ENCODE peak calls at places on chromosomes 7 and 10, in seven cellular contexts. O is mesendoderm, N is IMR-90, R is neuronal stem cell, X is mesenchymal stem cell, K is H9, H is trophoblast cell. P is an unnamed sample.

GRCh38 chr10:22477365-22478287 is 132.3 kb downstream of the SPAG6 start:
- DNase-seq in O (peak), N (no peak), R (peak), X (no peak), K (peak), H (no peak), P (peak)

GRCh38 chr10:79244841-79245504 is 102.3 kb upstream of the PPIF start:
- DNase-seq in O (no peak), N (no peak), R (no peak), X (peak), K (no peak), H (no peak), P (no peak)

GRCh38 chr10:13858709-13859108 is 271.9 kb downstream of the PRPF18 start:
- DNase-seq in O (no peak), N (no peak), R (no peak), X (no peak), K (no peak), H (no peak), P (no peak)

GRCh38 chr10:109429956-109430760 is 493.2 kb downstream of the XPNPEP1 start:
- DNase-seq in O (no peak), N (peak), R (no peak), X (peak), K (no peak), H (no peak), P (no peak)

GRCh38 chr7:156764016-156764669 is 123.6 kb downstream of the RNF32 start:
- DNase-seq in O (peak), N (peak), R (no peak), X (peak), K (peak), H (peak), P (no peak)

GRCh38 chr7:137755846-137756685 is 90.7 kb downstream of the DGKI start:
- DNase-seq in O (peak), N (peak), R (no peak), X (no peak), K (no peak), H (no peak), P (no peak)

GRCh38 chr10:118564652-118565051 is 30.8 kb downstream of the PRLHR start:
- DNase-seq in O (peak), N (no peak), R (peak), X (no peak), K (peak), H (no peak), P (no peak)

GRCh38 chr10:85679696-85680095 is 686.9 kb downstream of the GRID1 start:
- DNase-seq in O (no peak), N (no peak), R (no peak), X (no peak), K (no peak), H (peak), P (no peak)

GRCh38 chr10:117462424-117462792 is 80.1 kb upstream of the EMX2 start:
- DNase-seq in O (peak), N (no peak), R (no peak), X (peak), K (peak), H (no peak), P (no peak)

GRCh38 chr7:92704858-92705257 is 114.7 kb upstream of the FAM133B start:
- DNase-seq in O (no peak), N (no peak), R (no peak), X (no peak), K (no peak), H (peak), P (no peak)

GRCh38 chr7:47233996-47234395 is 347.9 kb downstream of the TNS3 start:
- DNase-seq in O (no peak), N (no peak), R (no peak), X (no peak), K (no peak), H (no peak), P (no peak)

GRCh38 chr10:7767209-7767608 is 20.6 kb downstream of the KIN start:
- DNase-seq in O (no peak), N (peak), R (no peak), X (peak), K (no peak), H (no peak), P (no peak)

GRCh38 chr10:77387247-77387646 is 250.4 kb downstream of the KCNMA1 start:
- DNase-seq in O (no peak), N (no peak), R (no peak), X (no peak), K (no peak), H (no peak), P (no peak)

GRCh38 chr10:102735065-102735562 is 8.6 kb upstream of the WBP1L start:
- DNase-seq in O (peak), N (no peak), R (no peak), X (no peak), K (peak), H (no peak), P (no peak)

GRCh38 chr7:94145602-94146001 is 141.4 kb upstream of the BET1 start:
- DNase-seq in O (no peak), N (peak), R (no peak), X (peak), K (no peak), H (no peak), P (no peak)

GRCh38 chr7:30752979-30753378 is 1.0 kb downstream of the INMT start:
- DNase-seq in O (no peak), N (no peak), R (no peak), X (no peak), K (no peak), H (no peak), P (no peak)

GRCh38 chr7:94972296-94972695 is 64.9 kb downstream of the PPP1R9A start:
- DNase-seq in O (no peak), N (no peak), R (no peak), X (no peak), K (no peak), H (no peak), P (no peak)

GRCh38 chr7:32588657-32589056 is 93.4 kb downstream of the AVL9 start:
- DNase-seq in O (peak), N (peak), R (no peak), X (peak), K (no peak), H (peak), P (no peak)

GRCh38 chr10:34507217-34507616 is 307.9 kb downstream of the PARD3 start:
- DNase-seq in O (peak), N (no peak), R (peak), X (no peak), K (no peak), H (no peak), P (no peak)

GRCh38 chr7:141128931-141129330 is 55.1 kb downstream of the TMEM178B start:
- DNase-seq in O (no peak), N (no peak), R (no peak), X (no peak), K (no peak), H (no peak), P (no peak)

GRCh38 chr7:141118809-141119586 is 45.1 kb downstream of the TMEM178B start:
- DNase-seq in O (peak), N (no peak), R (no peak), X (no peak), K (no peak), H (no peak), P (no peak)

GRCh38 chr7:141126107-141126506 is 52.2 kb downstream of the TMEM178B start:
- DNase-seq in O (no peak), N (no peak), R (no peak), X (no peak), K (no peak), H (no peak), P (no peak)

GRCh38 chr7:141128506-141128905 is 54.6 kb downstream of the TMEM178B start:
- DNase-seq in O (no peak), N (no peak), R (no peak), X (no peak), K (no peak), H (no peak), P (no peak)

GRCh38 chr7:141123522-141123921 is 49.7 kb downstream of the TMEM178B start:
- DNase-seq in O (no peak), N (no peak), R (no peak), X (no peak), K (no peak), H (no peak), P (no peak)
- H2BK5ac ChIP-seq in O (no peak), N (no peak), R (no peak), X (no peak), K (no peak), H (no peak), P (no peak)

DNA sequence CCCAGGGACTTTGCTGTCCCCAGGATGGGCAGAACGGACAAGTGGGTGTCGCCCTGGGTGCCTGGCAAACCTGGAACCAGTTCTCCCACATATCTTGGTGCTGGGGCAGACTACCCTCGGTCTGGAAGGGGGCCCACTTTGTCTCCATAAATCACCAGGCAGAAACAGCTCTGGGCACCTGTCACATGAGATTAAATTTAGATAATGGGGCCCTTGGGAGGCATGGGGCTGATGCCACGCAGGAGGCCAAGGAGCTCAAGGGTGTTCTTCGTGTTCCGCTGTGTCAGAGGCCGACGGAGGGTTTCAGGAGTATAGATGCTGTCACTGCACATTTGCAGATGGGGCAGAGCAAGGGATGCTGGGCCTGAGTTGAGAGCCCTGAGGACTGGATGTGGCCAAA is 72.7 kb downstream of the TMEM130 start:
- DNase-seq in O (no peak), N (no peak), R (no peak), X (no peak), K (no peak), H (no peak), P (no peak)
- H2BK5ac ChIP-seq in O (no peak), N (no peak), R (no peak), X (no peak), K (no peak), H (no peak), P (no peak)

GRCh38 chr10:324593-324992 is 189.3 kb downstream of the ZMYND11 start:
- DNase-seq in O (no peak), N (no peak), R (no peak), X (no peak), K (no peak), H (no peak), P (no peak)
- H2BK5ac ChIP-seq in O (no peak), N (peak), R (no peak), X (no peak), K (no peak), H (no peak), P (no peak)

DNA sequence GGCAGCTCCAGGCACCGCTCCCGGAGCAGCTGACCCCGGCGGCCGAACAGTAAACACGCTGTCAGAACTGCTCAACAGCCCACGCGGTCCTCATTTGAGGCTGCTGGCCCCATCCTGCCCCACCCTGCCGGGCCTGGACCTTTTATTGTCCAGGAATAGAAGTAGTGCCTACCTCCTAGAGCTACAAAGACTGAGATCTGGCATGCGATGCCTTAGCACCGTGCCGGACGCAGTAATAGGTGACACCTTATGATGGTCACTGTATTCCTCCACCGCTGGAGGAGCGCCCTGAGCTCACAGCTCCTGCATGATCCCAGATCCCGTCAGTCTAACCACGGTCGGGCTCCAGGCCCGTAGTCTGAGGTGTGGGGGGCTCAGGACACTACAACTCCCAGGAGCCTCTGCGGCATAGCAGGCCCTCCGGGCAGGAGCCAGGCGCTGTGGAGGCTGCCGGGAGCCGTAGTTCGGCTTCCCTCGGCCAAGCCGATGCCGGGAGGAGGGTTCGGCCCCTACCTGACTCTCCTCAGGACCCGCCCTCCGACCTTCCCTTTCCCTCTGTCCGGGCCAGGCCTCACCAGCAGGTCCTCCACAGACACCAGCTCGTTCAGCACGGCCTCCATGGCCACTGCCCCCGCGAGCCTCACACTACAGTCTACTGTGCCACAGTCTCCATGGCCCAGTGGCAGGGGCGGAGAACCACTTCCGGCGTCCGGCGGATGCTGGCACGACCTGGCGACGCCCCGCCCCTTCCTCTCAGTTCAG is at the start of gene FIS1:
- DNase-seq in O (peak), N (peak), R (peak), X (peak), K (peak), H (peak), P (peak)
- H2BK5ac ChIP-seq in O (peak), N (peak), R (peak), X (peak), K (no peak), H (peak), P (peak)

GRCh38 chr10:127043312-127043711 is 138.1 kb downstream of the DOCK1 start:
- DNase-seq in O (no peak), N (no peak), R (no peak), X (no peak), K (no peak), H (no peak), P (no peak)

GRCh38 chr10:127041561-127041960 is 136.3 kb downstream of the DOCK1 start:
- DNase-seq in O (no peak), N (peak), R (no peak), X (peak), K (no peak), H (peak), P (no peak)

GRCh38 chr10:127040756-127041155 is 135.5 kb downstream of the DOCK1 start:
- DNase-seq in O (no peak), N (no peak), R (no peak), X (no peak), K (no peak), H (no peak), P (no peak)

GRCh38 chr10:127046975-127047877 is 142.0 kb downstream of the DOCK1 start:
- DNase-seq in O (no peak), N (peak), R (no peak), X (peak), K (no peak), H (no peak), P (no peak)

DNA sequence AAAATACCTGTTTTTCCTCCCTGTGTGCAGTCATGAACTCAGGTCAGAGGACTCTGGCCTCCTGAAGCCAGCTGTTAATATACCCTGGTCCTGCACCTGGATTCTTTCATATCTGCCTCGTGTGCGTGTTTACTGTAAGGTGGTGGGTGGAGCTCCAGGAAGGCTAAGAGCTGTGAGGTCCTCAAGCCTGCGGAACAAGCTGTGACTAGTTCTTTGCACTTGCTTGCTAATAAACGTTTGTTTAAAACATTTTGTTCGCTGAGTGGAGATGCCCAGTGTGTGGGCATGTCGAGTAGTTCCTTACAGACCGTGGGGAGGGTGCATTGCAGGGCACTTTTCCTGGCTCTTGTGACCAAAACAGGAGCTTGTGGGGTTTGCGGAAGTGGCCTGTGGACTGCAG is 139.0 kb downstream of the DOCK1 start:
- DNase-seq in O (no peak), N (no peak), R (no peak), X (no peak), K (no peak), H (peak), P (no peak)
- H2BK5ac ChIP-seq in O (no peak), N (no peak), R (no peak), X (no peak), K (no peak), H (no peak), P (no peak)

GRCh38 chr10:93261089-93261488 is 187.4 kb downstream of the CYP26A1 start:
- DNase-seq in O (no peak), N (no peak), R (no peak), X (no peak), K (no peak), H (peak), P (no peak)
- H2BK5ac ChIP-seq in O (no peak), N (no peak), R (no peak), X (no peak), K (no peak), H (no peak), P (no peak)

DNA sequence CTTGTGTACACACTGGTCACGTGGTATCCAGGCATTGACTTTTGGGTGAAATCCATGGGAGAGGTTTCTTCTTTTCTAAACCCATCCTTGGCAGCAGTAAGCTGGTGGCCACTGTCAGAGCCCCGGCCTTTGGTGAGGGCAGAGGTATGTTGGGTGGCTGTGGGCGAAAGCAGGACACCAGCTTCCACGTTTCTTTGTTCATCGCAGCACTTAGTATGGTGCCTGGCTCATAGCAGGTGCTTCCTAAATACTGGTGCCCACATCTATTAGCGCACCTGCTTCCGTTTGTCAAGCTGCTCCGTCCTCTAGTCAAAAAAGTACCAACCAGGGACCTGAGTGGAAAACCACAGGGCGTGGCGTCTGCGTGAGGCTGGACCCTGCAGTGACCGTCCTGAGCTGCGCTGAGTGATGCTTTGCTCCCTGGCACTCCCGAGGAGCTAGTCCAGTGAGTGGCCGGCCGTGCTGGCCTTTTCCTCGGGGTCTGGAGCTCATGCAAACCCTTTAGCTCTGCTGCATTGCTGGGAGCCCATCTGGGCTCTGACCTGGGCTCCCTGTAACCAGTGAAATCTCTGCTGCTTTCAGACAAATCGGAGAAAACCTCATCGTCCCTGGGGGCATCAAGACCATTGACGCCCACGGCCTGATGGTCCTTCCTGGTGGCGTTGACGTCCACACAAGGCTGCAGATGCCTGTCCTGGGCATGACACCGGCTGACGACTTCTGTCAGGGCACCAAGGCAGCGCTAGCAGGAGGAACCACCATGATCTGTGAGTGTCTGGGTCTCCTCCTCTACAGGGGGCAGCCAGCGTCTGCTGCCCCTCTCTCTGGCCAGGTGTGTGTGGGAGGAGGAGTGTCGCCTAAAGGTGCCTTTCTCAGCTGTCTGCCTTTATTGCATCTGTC is 5.6 kb downstream of the DPYSL4 start:
- DNase-seq in O (no peak), N (no peak), R (no peak), X (no peak), K (no peak), H (no peak), P (no peak)
- H2BK5ac ChIP-seq in O (no peak), N (no peak), R (no peak), X (no peak), K (no peak), H (no peak), P (no peak)

DNA sequence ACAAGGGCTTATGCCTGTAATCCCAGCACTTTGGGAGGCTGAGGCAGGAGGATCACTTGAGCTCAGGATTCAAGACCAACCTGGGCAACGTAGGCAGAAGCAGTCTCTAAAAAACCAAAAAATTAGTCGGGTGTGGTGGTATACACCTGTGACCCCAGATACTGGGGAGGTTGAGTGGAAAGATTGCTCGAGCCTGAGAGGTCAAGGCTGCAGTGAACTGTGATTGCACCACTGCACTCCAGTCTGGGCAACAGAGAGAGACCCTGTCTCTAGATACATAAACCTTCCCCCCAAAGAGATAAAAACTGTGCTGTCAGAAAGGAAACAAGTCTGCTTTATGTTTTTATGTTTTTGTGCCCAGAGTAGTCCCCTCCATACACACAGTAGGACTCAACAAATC is 27.5 kb upstream of the CDK13 start:
- DNase-seq in O (no peak), N (no peak), R (no peak), X (no peak), K (no peak), H (no peak), P (no peak)
- H2BK5ac ChIP-seq in O (no peak), N (no peak), R (no peak), X (no peak), K (no peak), H (no peak), P (no peak)

GRCh38 chr7:117559391-117559790 is 79.6 kb downstream of the CFTR start:
- DNase-seq in O (no peak), N (no peak), R (no peak), X (no peak), K (no peak), H (no peak), P (no peak)
- H2BK5ac ChIP-seq in O (no peak), N (no peak), R (no peak), X (no peak), K (no peak), H (no peak), P (no peak)

P was measured in H1.